ENCODE peak calls at places on chromosome 1, in nine cellular contexts. E, F, X, L, H, V, R, W and O are unnamed samples.

GRCh38 chr1:222240536-222241181 is 307.2 kb downstream of the HHIPL2 start:
- DNase-seq in V (no peak), E (no peak), R (no peak), F (no peak), L (peak; percentile 89), W (no peak), X (no peak), H (no peak), O (no peak)

GRCh38 chr1:28505406-28506187 is at the start of gene RCC1:
- DNase-seq in W (peak; percentile 96), X (peak; percentile 97), R (peak; percentile 98), L (peak; percentile 99), V (peak; percentile 97), H (peak; percentile 96), F (peak; percentile 99), E (peak; percentile 98), O (peak; percentile 99)

GRCh38 chr1:155910621-155911121 is 478 bp downstream of the RIT1 start:
- DNase-seq in R (no peak), V (peak; percentile 32), F (peak; percentile 69), X (no peak), E (peak; percentile 41), H (no peak), L (peak; percentile 42), W (no peak), O (no peak)

GRCh38 chr1:229296541-229296941 is 25.6 kb downstream of the RAB4A start:
- DNase-seq in X (no peak), V (no peak), E (no peak), R (no peak), F (no peak), L (peak; percentile 87), H (no peak), W (no peak), O (no peak)

GRCh38 chr1:81119319-81119718 is 681.4 kb upstream of the ADGRL2 start:
- DNase-seq in H (no peak), L (no peak), X (no peak), V (no peak), R (no peak), F (no peak), E (no peak), W (no peak), O (no peak)

GRCh38 chr1:22051607-22052114 is 848 bp upstream of the CDC42 start:
- DNase-seq in V (no peak), W (no peak), F (no peak), X (no peak), H (no peak), L (no peak), E (no peak), R (no peak), O (no peak)

GRCh38 chr1:22174446-22174845 is 31.5 kb upstream of the WNT4 start:
- DNase-seq in V (no peak), R (no peak), H (no peak), F (no peak), X (no peak), L (no peak), W (no peak), E (no peak), O (no peak)

GRCh38 chr1:50981741-50982140 is 11.7 kb downstream of the CDKN2C start:
- DNase-seq in L (no peak), X (no peak), R (no peak), V (no peak), F (no peak), H (no peak), E (no peak), W (no peak), O (no peak)

GRCh38 chr1:107750364-107750959 is 214.5 kb downstream of the VAV3 start:
- DNase-seq in L (peak; percentile 43), W (peak; percentile 41), F (peak; percentile 70), R (no peak), V (peak; percentile 69), X (no peak), H (no peak), E (peak; percentile 18), O (peak; percentile 58)

GRCh38 chr1:214864896-214865688 is 217.4 kb upstream of the KCNK2 start:
- DNase-seq in W (no peak), L (peak; percentile 87), H (no peak), V (no peak), R (no peak), X (no peak), E (no peak), F (no peak), O (no peak)

GRCh38 chr1:202807367-202807925 is 775 bp downstream of the KDM5B start:
- DNase-seq in F (peak; percentile 68), H (peak; percentile 60), L (peak; percentile 34), X (no peak), V (no peak), R (peak; percentile 87), E (peak; percentile 50), W (peak; percentile 34), O (peak; percentile 54)

GRCh38 chr1:202806845-202807366 is 1.3 kb downstream of the KDM5B start:
- DNase-seq in X (no peak), R (peak; percentile 85), E (peak; percentile 36), W (peak; percentile 25), V (no peak), F (no peak), L (no peak), H (peak; percentile 56), O (peak; percentile 57)

GRCh38 chr1:202802998-202803932 is 5.0 kb downstream of the KDM5B start:
- DNase-seq in W (no peak), H (no peak), L (peak; percentile 57), V (no peak), R (no peak), E (no peak), X (no peak), F (no peak), O (no peak)

GRCh38 chr1:202807926-202808757 is at the start of gene KDM5B:
- DNase-seq in H (peak; percentile 78), L (peak; percentile 78), W (peak; percentile 76), F (peak; percentile 86), V (peak; percentile 77), X (peak; percentile 90), E (peak; percentile 78), R (peak; percentile 92), O (peak; percentile 86)

GRCh38 chr1:202805886-202806511 is 2.2 kb downstream of the KDM5B start:
- DNase-seq in X (no peak), R (no peak), L (peak; percentile 12), W (no peak), F (no peak), V (no peak), H (no peak), E (no peak), O (no peak)
- TF ChIP-seq POLR2A in X (no peak), R (no peak), L (no peak), W (no peak), F (no peak), V (no peak), H (no peak), E (no peak), O (no peak)

DNA sequence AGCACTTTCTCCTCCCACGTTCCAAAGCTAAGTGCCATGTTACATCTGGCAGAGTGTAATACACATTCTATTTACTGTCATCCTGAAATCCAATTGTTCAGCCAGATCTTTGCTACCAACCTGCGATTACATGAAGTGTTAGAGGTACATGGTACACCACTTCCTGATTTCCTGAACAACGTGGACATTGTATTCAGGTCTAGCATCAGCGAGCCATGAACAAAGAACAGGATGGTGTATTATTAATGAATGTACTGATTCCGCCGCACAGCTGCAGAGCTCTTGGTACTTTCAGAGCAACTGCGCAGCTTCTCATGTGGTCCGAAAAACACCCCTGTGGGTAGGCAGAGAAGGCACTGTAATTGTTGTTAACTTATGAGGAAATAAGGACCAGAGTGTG is 511.3 kb downstream of the AJAP1 start:
- DNase-seq in X (no peak), F (no peak), L (no peak), H (no peak), V (no peak), R (no peak), W (no peak), E (no peak), O (no peak)
- H3K9me3 ChIP-seq in X (no peaks in the 10 kb centered on the region), F (no peaks in the 10 kb centered on the region), L (peaks cover 43% of the 10 kb centered on the region), H (no peaks in the 10 kb centered on the region), V (peaks cover 3% of the 10 kb centered on the region), R (no peaks in the 10 kb centered on the region), W (no peaks in the 10 kb centered on the region), E (no peaks in the 10 kb centered on the region), O (no peaks in the 10 kb centered on the region)

GRCh38 chr1:244047739-244048565 is 3.1 kb upstream of the ZBTB18 start:
- DNase-seq in L (peak; percentile 99), X (peak; percentile 99), E (peak; percentile 99), H (peak; percentile 100), W (peak; percentile 99), V (peak; percentile 98), F (peak; percentile 100), R (peak; percentile 100), O (peak; percentile 99)

GRCh38 chr1:244049969-244050834 is 881 bp upstream of the ZBTB18 start:
- DNase-seq in F (no peak), R (peak; percentile 86), W (no peak), X (peak; percentile 54), L (no peak), H (no peak), E (no peak), V (no peak), O (peak; percentile 39)

GRCh38 chr1:244048566-244049141 is 2.4 kb upstream of the ZBTB18 start:
- DNase-seq in X (no peak), W (no peak), F (no peak), H (peak; percentile 65), R (peak; percentile 94), V (no peak), L (no peak), E (no peak), O (no peak)

GRCh38 chr1:244050835-244051444 is at the start of gene ZBTB18:
- DNase-seq in L (peak; percentile 82), R (no peak), X (no peak), F (no peak), E (no peak), V (no peak), H (no peak), W (no peak), O (no peak)

DNA sequence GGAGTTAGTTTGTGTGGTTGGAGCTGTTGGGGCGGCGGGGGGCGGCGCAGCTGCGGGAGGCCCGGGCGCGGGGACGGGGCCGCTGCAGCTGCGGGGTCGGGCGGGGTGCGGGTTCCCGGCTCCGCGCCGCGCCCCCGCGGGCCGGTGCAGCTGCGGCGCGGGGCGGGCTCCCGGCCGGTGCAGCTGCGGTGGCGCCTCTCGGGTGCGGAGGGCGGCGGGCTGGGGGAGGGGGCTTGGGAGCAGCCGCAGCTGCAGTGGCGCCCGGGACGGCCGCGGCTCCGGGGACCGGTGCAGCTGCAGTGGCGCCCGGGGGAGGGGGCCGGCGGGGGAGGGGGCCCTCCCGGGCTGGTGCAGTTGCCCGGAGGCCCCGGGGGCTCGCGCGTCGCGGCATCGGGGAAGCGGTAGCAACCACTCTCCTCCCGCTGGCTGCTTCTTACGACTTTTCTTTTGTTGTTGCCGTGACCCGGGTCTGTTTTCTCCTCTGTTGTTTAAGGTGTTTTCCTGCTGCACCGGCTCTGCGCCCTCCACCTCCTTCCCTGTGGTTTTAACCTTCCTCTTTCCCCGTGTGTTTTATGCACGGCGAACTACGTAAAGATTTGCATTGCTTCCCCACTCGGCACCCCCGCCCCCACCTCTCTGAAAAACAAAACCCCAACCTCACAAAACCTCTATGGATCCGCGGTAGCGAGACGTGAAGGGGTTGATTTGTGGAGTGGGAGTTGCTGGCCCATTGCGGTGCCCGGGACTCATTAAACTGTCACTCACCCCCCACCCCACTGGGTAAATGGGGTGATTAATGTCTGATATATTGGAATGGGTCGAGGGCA is 1.7 kb upstream of the ZBTB18 start:
- DNase-seq in V (no peak), L (no peak), F (peak; percentile 71), R (peak; percentile 94), H (peak; percentile 66), W (peak; percentile 30), E (peak; percentile 45), X (peak; percentile 76), O (peak; percentile 70)
- TF ChIP-seq POLR2A in V (no peak), L (no peak), F (no peak), R (peak; percentile 49), H (no peak), W (no peak), E (no peak), X (no peak), O (no peak)

GRCh38 chr1:152386940-152387339 is 27.1 kb downstream of the CRNN start:
- DNase-seq in X (no peak), R (no peak), E (no peak), W (no peak), L (no peak), F (no peak), V (no peak), H (no peak), O (no peak)
- H3K9me3 ChIP-seq in X (no peaks in the 10 kb centered on the region), R (no peaks in the 10 kb centered on the region), E (no peaks in the 10 kb centered on the region), W (no peaks in the 10 kb centered on the region), L (no peaks in the 10 kb centered on the region), F (no peaks in the 10 kb centered on the region), V (no peaks in the 10 kb centered on the region), H (no peaks in the 10 kb centered on the region), O (no peaks in the 10 kb centered on the region)